ENCODE peak calls at places on chromosomes 6 and 20, in seven cellular contexts. F, U, C, W, P, A and Z are unnamed samples.

GRCh38 chr6:142356271-142356938 is 54.6 kb downstream of the ADGRG6 start:
- DNase-seq in W (peak; percentile 57), C (no peak), P (no peak), U (no peak), F (no peak), A (no peak), Z (no peak)

GRCh38 chr6:104995989-104996617 is 39.2 kb downstream of the LIN28B start:
- DNase-seq in C (no peak), P (no peak), W (peak; percentile 54), A (no peak), F (peak; percentile 72), U (no peak), Z (no peak)

GRCh38 chr20:25369971-25370370 is 20.7 kb downstream of the ABHD12 start:
- DNase-seq in A (no peak), P (no peak), U (no peak), C (no peak), F (no peak), W (no peak), Z (no peak)

GRCh38 chr6:36657265-36657664 is 21.2 kb upstream of the CDKN1A start:
- DNase-seq in A (no peak), U (no peak), C (no peak), P (no peak), F (no peak), W (no peak), Z (no peak)

GRCh38 chr6:135546680-135547418 is 49.3 kb upstream of the AHI1 start:
- DNase-seq in U (no peak), W (no peak), A (peak; percentile 15), F (no peak), P (no peak), C (no peak), Z (no peak)

GRCh38 chr6:150689900-150690590 is 90.4 kb downstream of the PLEKHG1 start:
- DNase-seq in C (no peak), P (no peak), F (peak; percentile 83), U (no peak), W (no peak), A (no peak), Z (no peak)

GRCh38 chr6:53651149-53651763 is 14.3 kb downstream of the KLHL31 start:
- DNase-seq in P (peak; percentile 27), U (peak; percentile 43), C (peak; percentile 69), A (peak; percentile 48), F (peak; percentile 72), W (peak; percentile 88), Z (no peak)

GRCh38 chr6:106103728-106104109 is 17.6 kb downstream of the PRDM1 start:
- DNase-seq in C (no peak), W (no peak), U (peak; percentile 48), A (no peak), P (no peak), F (no peak), Z (no peak)

GRCh38 chr20:63057133-63058117 is 50.7 kb upstream of the BHLHE23 start:
- DNase-seq in P (no peak), W (peak; percentile 5), F (no peak), A (no peak), U (no peak), C (no peak), Z (no peak)

GRCh38 chr6:81735756-81736380 is 16.6 kb downstream of the TENT5A start:
- DNase-seq in W (no peak), P (no peak), F (no peak), A (no peak), U (no peak), C (no peak), Z (no peak)

GRCh38 chr6:108027054-108027453 is 47.5 kb downstream of the OSTM1 start:
- DNase-seq in C (no peak), U (no peak), A (no peak), W (no peak), P (no peak), F (no peak), Z (no peak)

GRCh38 chr6:105824732-105825131 is 261.4 kb upstream of the PRDM1 start:
- DNase-seq in U (no peak), W (no peak), A (no peak), C (no peak), F (no peak), P (no peak), Z (no peak)

GRCh38 chr6:132464538-132465256 is 48.2 kb downstream of the STX7 start:
- DNase-seq in W (no peak), C (no peak), F (no peak), U (no peak), A (no peak), P (peak; percentile 27), Z (no peak)

GRCh38 chr6:169404828-169405227 is 151.2 kb upstream of the THBS2 start:
- DNase-seq in P (no peak), W (no peak), A (no peak), U (no peak), F (no peak), C (no peak), Z (no peak)

GRCh38 chr20:59955131-59955796 is 3.0 kb upstream of the CDH26 start:
- DNase-seq in F (peak; percentile 9), A (no peak), W (peak; percentile 14), U (no peak), C (no peak), P (no peak), Z (no peak)

GRCh38 chr6:145903356-145904102 is 60.6 kb downstream of the SHPRH start:
- DNase-seq in F (no peak), A (no peak), C (no peak), W (peak; percentile 69), P (no peak), U (no peak), Z (no peak)

GRCh38 chr20:47501117-47501482 is 587 bp upstream of the NCOA3 start:
- DNase-seq in W (peak; percentile 42), U (no peak), C (no peak), F (no peak), A (no peak), P (no peak), Z (no peak)

GRCh38 chr20:20432618-20433286 is 64.8 kb downstream of the INSM1 start:
- DNase-seq in W (no peak), P (no peak), U (no peak), C (no peak), F (no peak), A (no peak), Z (no peak)

GRCh38 chr6:50236164-50236563 is 186.4 kb upstream of the DEFB112 start:
- DNase-seq in F (no peak), U (no peak), A (no peak), C (no peak), P (no peak), W (no peak), Z (no peak)

GRCh38 chr6:130628862-130629261 is 198.3 kb upstream of the SMLR1 start:
- DNase-seq in W (no peak), C (no peak), P (no peak), F (no peak), U (no peak), A (no peak), Z (no peak)

GRCh38 chr6:125258651-125259353 is 43.0 kb downstream of the HDDC2 start:
- DNase-seq in P (no peak), W (no peak), F (no peak), U (no peak), A (no peak), C (no peak), Z (no peak)

GRCh38 chr6:142469220-142469619 is 167.4 kb downstream of the ADGRG6 start:
- DNase-seq in P (no peak), U (no peak), F (no peak), C (no peak), W (no peak), A (no peak), Z (no peak)

GRCh38 chr6:41182069-41183034 is 18.6 kb downstream of the TREML2 start:
- DNase-seq in F (peak; percentile 73), P (peak; percentile 12), A (no peak), U (peak; percentile 29), C (no peak), W (peak; percentile 51), Z (no peak)

GRCh38 chr20:7772376-7772775 is 167.9 kb downstream of the HAO1 start:
- DNase-seq in W (peak; percentile 75), F (peak; percentile 48), P (no peak), U (no peak), A (no peak), C (no peak), Z (no peak)

GRCh38 chr20:2084703-2085102 is 16.9 kb upstream of the STK35 start:
- DNase-seq in F (no peak), U (no peak), W (peak; percentile 39), P (no peak), A (no peak), C (no peak), Z (no peak)

GRCh38 chr20:57900226-57900905 is 190.6 kb upstream of the PMEPA1 start:
- DNase-seq in U (no peak), P (no peak), W (no peak), C (no peak), A (no peak), F (no peak), Z (no peak)

GRCh38 chr20:40990542-40991120 is 38.0 kb upstream of the TOP1 start:
- DNase-seq in U (peak; percentile 20), A (peak; percentile 81), W (peak; percentile 90), C (peak; percentile 88), P (peak; percentile 36), F (peak; percentile 89), Z (peak; percentile 77)
- H3K4me3 ChIP-seq in U (no peak overlapping the region), A (no peak overlapping the region), W (no peak overlapping the region), C (no peak overlapping the region), P (no peak overlapping the region), F (no peak overlapping the region), Z (no peak overlapping the region)

DNA sequence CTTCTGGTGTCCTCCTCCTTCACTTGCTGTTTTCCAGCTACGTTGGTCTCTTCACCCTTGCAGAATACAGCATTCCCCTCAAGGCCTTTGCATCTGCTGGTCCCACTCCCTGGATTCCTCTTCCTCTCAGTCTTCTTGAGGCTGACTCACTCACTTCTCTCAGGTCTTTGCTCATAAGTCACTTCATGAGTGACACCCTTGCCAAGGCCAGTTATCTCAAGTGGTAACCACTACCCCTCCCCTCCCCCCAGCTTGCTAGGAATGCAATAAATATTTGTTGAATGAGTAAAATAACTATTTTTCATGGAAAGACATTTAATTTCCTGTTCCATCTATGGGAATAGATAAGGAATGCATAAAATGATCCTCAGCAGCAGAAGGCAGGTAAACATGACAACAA is 131.7 kb downstream of the PLCB4 start:
- DNase-seq in F (no peak), A (no peak), C (no peak), P (peak; percentile 35), W (peak; percentile 42), U (no peak), Z (no peak)
- H3K4me3 ChIP-seq in F (no peak overlapping the region), A (no peak overlapping the region), C (no peak overlapping the region), P (no peak overlapping the region), W (no peak overlapping the region), U (no peak overlapping the region), Z (no peak overlapping the region)

DNA sequence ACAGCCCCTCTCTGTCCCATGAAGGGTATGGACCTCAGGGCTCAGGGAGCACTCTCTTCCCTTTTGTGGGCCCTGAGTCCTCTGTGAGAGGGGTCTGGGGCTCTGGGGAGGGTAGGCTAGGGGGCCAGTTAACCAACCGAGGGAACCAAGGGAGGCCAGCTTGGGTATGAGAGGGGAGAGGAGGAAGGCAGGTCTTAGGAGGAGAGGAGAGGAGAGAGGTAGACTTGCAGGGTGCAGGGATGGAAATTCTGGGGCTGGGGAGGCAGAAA is 720 bp downstream of the DUSP15 start:
- DNase-seq in U (no peak), P (no peak), A (no peak), F (no peak), C (no peak), W (no peak), Z (no peak)
- H3K4me3 ChIP-seq in U (peak overlapping the region; percentile 32), P (peak overlapping the region; percentile 45), A (peak overlapping the region; percentile 23), F (no peak overlapping the region), C (peak overlapping the region; percentile 73), W (no peak overlapping the region), Z (no peak overlapping the region)

GRCh38 chr6:113529191-113529590 is 328.0 kb upstream of the MARCKS start:
- DNase-seq in W (no peak), U (no peak), F (peak; percentile 24), A (no peak), P (no peak), C (no peak), Z (no peak)
- H3K4me3 ChIP-seq in W (no peak overlapping the region), U (no peak overlapping the region), F (no peak overlapping the region), A (no peak overlapping the region), P (no peak overlapping the region), C (no peak overlapping the region), Z (no peak overlapping the region)